ENCODE peak calls at places on chromosomes 7 and 10, in four cellular contexts. U is A549, S is K562, Y is HepG2. V is an unnamed sample.

GRCh38 chr10:94194256-94194655 is 168.5 kb downstream of the NOC3L start:
- DNase-seq in U (peak), S (no peak), Y (no peak), V (no peak)

GRCh38 chr10:6445671-6446278 is 134.3 kb downstream of the PRKCQ start:
- DNase-seq in U (peak), S (peak), Y (peak), V (peak)

GRCh38 chr10:28732091-28732490 is 54.8 kb downstream of the BAMBI start:
- DNase-seq in U (no peak), S (no peak), Y (no peak), V (no peak)

GRCh38 chr10:133142523-133143199 is 17.4 kb upstream of the KNDC1 start:
- DNase-seq in U (no peak), S (no peak), Y (no peak), V (no peak)

GRCh38 chr7:156091515-156092080 is 279.3 kb upstream of the SHH start:
- DNase-seq in U (no peak), S (no peak), Y (no peak), V (no peak)

GRCh38 chr10:99612167-99612831 is 7.9 kb downstream of the SLC25A28 start:
- DNase-seq in U (peak), S (peak), Y (peak), V (peak)

GRCh38 chr10:13120786-13121499 is 21.0 kb downstream of the OPTN start:
- DNase-seq in U (no peak), S (no peak), Y (no peak), V (no peak)

GRCh38 chr10:99678921-99679320 is 19.6 kb downstream of the ENTPD7 start:
- DNase-seq in U (no peak), S (no peak), Y (no peak), V (no peak)

GRCh38 chr10:14554091-14554842 is 220.4 kb downstream of the FAM107B start:
- DNase-seq in U (no peak), S (no peak), Y (no peak), V (no peak)

GRCh38 chr10:117535752-117536358 is 6.7 kb upstream of the EMX2 start:
- DNase-seq in U (no peak), S (no peak), Y (no peak), V (no peak)

GRCh38 chr10:31819393-31819820 is 109.2 kb downstream of the ARHGAP12 start:
- DNase-seq in U (no peak), S (peak), Y (no peak), V (no peak)

GRCh38 chr7:145212050-145212449 is 376.2 kb upstream of the TPK1 start:
- DNase-seq in U (no peak), S (no peak), Y (no peak), V (no peak)

GRCh38 chr7:129502708-129503685 is 666 bp downstream of the SMKR1 start:
- DNase-seq in U (peak), S (no peak), Y (no peak), V (peak)

GRCh38 chr7:151886783-151887182 is 9.9 kb upstream of the PRKAG2 start:
- DNase-seq in U (no peak), S (no peak), Y (no peak), V (no peak)

GRCh38 chr7:151497306-151497871 is 22.3 kb downstream of the RHEB start:
- DNase-seq in U (no peak), S (no peak), Y (no peak), V (no peak)

GRCh38 chr7:28784166-28784870 is 173.8 kb downstream of the TRIL start:
- DNase-seq in U (no peak), S (no peak), Y (no peak), V (no peak)

GRCh38 chr7:27564881-27565482 is 97.7 kb downstream of the HIBADH start:
- DNase-seq in U (no peak), S (no peak), Y (no peak), V (no peak)

GRCh38 chr10:26555719-26556368 is 117.7 kb downstream of the APBB1IP start:
- DNase-seq in U (peak), S (no peak), Y (peak), V (no peak)

GRCh38 chr10:117653170-117653515 is 110.6 kb downstream of the EMX2 start:
- DNase-seq in U (peak), S (no peak), Y (peak), V (no peak)

GRCh38 chr7:2629740-2630681 is 1.8 kb upstream of the TTYH3 start:
- DNase-seq in U (peak), S (no peak), Y (peak), V (no peak)

DNA sequence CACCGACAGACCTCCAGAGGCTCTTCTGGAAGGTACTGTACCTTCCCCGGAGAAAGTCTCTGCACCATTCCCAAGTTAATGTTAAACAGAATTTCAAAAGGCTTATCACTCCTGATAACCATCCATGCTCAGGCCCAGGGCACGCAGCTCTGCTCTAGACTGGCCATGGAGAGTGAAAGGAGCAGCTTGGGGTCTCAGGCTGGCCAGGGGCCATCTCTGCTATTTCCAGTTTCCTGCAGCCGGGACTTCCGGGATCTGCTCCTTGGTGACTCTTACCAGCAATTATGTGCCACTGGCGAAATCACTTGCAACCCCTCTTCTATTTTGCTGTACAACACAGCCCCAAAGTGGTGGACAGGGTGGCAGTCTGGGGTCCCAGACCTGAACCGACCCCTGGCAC is 6.0 kb downstream of the CLDN15 start:
- DNase-seq in U (no peak), S (no peak), Y (peak), V (no peak)
- TF ChIP-seq HMGXB4 in U (no peak), S (no peak), Y (no peak), V (no peak)

GRCh38 chr7:16841681-16842080 is 36.9 kb upstream of the AGR2 start:
- DNase-seq in U (no peak), S (no peak), Y (no peak), V (no peak)
- TF ChIP-seq ESRRA in U (no peak), S (no peak), Y (no peak), V (no peak)

DNA sequence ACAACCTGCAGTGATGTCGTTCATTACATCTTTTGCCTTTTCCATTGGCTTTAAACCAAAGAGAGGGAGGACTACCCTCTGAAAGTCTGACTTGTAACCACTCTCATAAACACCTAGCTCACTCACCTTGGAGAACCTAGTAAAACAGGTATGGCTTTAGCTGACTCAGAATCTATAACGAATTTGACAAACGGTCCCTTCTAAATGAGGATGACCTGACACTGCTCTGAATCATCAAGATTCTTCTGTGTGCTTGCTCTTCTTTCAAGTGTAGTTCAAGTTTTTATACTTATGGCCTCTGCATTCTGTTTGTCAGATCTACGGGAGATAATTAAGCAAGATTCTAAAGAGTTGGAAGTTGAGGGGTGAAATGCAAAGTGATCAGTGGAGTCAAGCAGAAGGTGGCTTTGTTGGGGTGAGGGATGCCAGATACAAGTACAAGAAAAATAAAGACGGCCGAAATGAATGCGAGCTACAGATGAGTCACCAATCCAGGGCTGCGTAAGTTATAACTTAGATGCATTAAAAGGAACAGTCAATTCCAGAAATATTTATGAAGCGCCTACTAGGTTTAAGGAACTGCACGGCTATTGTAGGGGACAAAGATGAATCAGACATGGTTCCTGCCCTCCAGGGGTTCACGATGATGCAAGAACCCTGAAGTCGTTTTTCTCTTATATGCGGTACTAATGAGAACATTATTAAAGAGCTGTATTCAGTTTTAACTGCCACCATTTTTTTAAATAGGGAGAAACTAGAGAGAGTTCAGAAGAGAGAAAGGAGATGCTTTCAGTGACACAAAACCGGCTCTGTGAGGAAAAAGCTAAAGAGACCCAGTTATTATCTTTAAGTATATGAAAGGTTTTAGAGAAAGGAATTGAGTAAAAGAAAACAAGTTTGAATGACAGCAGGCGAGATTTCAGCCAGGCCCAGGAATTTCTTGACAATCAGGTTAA is 6.5 kb downstream of the HIPK2 start:
- DNase-seq in U (peak), S (no peak), Y (no peak), V (no peak)
- TF ChIP-seq HMGXB4 in U (no peak), S (no peak), Y (no peak), V (no peak)

DNA sequence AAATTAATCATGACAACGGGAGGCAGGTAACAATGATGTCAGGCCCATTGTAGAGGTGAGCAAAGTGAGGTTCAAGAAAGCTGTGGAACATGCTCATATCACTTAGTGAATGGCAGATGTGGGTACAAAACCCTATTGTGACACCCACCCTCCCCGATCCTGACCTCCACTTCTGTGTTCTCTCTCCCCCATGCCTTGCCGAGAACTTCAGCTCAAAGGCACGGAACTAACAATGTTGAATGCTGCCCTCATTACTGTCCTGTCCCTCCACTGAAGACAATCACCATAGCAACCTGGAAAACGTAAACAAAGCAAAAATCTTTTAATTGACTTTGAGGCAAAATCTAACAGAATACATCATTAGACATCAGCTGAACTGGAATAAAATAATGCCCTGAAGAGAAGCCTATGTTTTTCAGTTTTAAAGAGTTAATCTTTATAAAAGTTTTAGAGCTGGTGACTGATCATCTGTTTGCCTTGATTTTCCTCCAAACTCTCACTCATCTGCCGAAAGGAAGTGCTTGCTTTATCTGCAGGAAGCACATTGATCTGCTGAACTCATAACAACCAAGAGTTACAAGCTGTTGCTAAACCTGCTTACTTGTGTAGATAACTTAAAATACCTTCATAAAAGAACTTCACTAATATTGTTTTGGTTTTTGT is 133.6 kb downstream of the CUBN start:
- DNase-seq in U (no peak), S (peak), Y (no peak), V (no peak)
- TF ChIP-seq ESRRA in U (no peak), S (no peak), Y (no peak), V (no peak)

GRCh38 chr7:78022165-78022564 is 223.6 kb downstream of the PHTF2 start:
- DNase-seq in U (no peak), S (no peak), Y (no peak), V (no peak)
- TF ChIP-seq HMGXB4 in U (no peak), S (no peak), Y (no peak), V (no peak)